ENCODE peak calls at places on chromosomes 4 and X, in seven cellular contexts. Z is esophagus muscularis mucosa, D is endodermal cell, T is brain microvascular endothelial cell, N is mammary epithelial cell, G is AG04450, B is GM23338. E is an unnamed sample. For H3K27me3, the result is how much of the 10 kb centered on the place peaks cover.

GRCh38 chr4:147518086-147518485 is 37.2 kb downstream of the EDNRA start:
- DNase-seq in Z (no peak), D (no peak), T (no peak), N (peak), B (no peak), G (no peak), E (no peak)

GRCh38 chr4:164731827-164732474 is 22.0 kb upstream of the SMIM31 start:
- DNase-seq in B (peak), G (no peak), Z (no peak), D (peak), N (peak), T (peak), E (peak)

GRCh38 chrX:120840826-120841225 is 34.8 kb downstream of the CT47B1 start:
- DNase-seq in B (no peak), G (no peak), D (no peak), Z (no peak), N (peak), T (peak), E (no peak)

GRCh38 chr4:30536231-30536630 is 183.9 kb upstream of the PCDH7 start:
- DNase-seq in Z (no peak), N (no peak), T (no peak), D (no peak), B (no peak), G (no peak), E (no peak)

GRCh38 chr4:78379991-78380739 is 171.4 kb upstream of the ANXA3 start:
- DNase-seq in Z (no peak), N (peak), G (no peak), B (no peak), D (no peak), T (no peak), E (no peak)

GRCh38 chrX:76538860-76539259 is 111.3 kb downstream of the MAGEE1 start:
- DNase-seq in G (no peak), T (no peak), B (peak), N (no peak), Z (no peak), D (peak), E (no peak)

GRCh38 chr4:41196633-41197332 is 17.6 kb downstream of the APBB2 start:
- DNase-seq in G (no peak), B (no peak), Z (no peak), N (no peak), D (no peak), T (no peak), E (no peak)

GRCh38 chr4:184471872-184472539 is 2.3 kb downstream of the IRF2 start:
- DNase-seq in D (peak), G (no peak), T (peak), N (no peak), B (no peak), Z (no peak), E (no peak)

GRCh38 chr4:93157984-93158383 is 670.6 kb upstream of the ATOH1 start:
- DNase-seq in B (peak), T (no peak), G (no peak), Z (no peak), N (no peak), D (no peak), E (no peak)

GRCh38 chrX:151754042-151754419 is 19.5 kb downstream of the CNGA2 start:
- DNase-seq in N (peak), G (peak), D (peak), T (peak), B (no peak), Z (no peak), E (peak)

GRCh38 chr4:177005801-177006230 is 213.1 kb upstream of the VEGFC start:
- DNase-seq in Z (no peak), D (no peak), B (no peak), G (peak), N (peak), T (peak), E (peak)

GRCh38 chr4:146340798-146341197 is 126.5 kb downstream of the REELD1 start:
- DNase-seq in Z (no peak), N (no peak), T (no peak), B (peak), G (no peak), D (no peak), E (no peak)

GRCh38 chrX:9285342-9285771 is 179.5 kb upstream of the TBL1X start:
- DNase-seq in Z (no peak), N (no peak), B (no peak), T (no peak), D (no peak), G (no peak), E (no peak)

GRCh38 chr4:2535386-2536192 is 858 bp upstream of the FAM193A start:
- DNase-seq in Z (no peak), B (peak), T (no peak), D (peak), G (no peak), N (no peak), E (peak)

GRCh38 chr4:110808371-110808878 is 185.5 kb upstream of the PITX2 start:
- DNase-seq in T (peak), N (peak), B (no peak), G (no peak), Z (no peak), D (no peak), E (no peak)

GRCh38 chr4:41747230-41748055 is 1.1 kb downstream of the PHOX2B start:
- DNase-seq in Z (peak), D (peak), G (no peak), T (no peak), N (no peak), B (peak), E (no peak)

GRCh38 chr4:149987777-149988410 is 90.4 kb upstream of the DCLK2 start:
- DNase-seq in D (no peak), Z (no peak), T (no peak), N (no peak), G (no peak), B (no peak), E (no peak)

GRCh38 chrX:102720237-102721168 is at the start of gene GPRASP3:
- DNase-seq in T (peak), B (peak), D (peak), Z (peak), G (peak), N (peak), E (peak)

GRCh38 chr4:163544407-163545038 is 50.0 kb downstream of the TMA16 start:
- DNase-seq in B (peak), Z (no peak), D (peak), T (peak), G (no peak), N (no peak), E (peak)

GRCh38 chr4:54840992-54841768 is 183.4 kb downstream of the KIT start:
- DNase-seq in N (no peak), G (no peak), D (no peak), B (no peak), Z (no peak), T (peak), E (no peak)

GRCh38 chr4:54843106-54843505 is 185.3 kb downstream of the KIT start:
- DNase-seq in N (no peak), B (no peak), T (no peak), Z (no peak), G (no peak), D (no peak), E (no peak)

GRCh38 chr4:54843946-54844345 is 186.2 kb downstream of the KIT start:
- DNase-seq in T (no peak), N (no peak), Z (no peak), D (no peak), B (no peak), G (no peak), E (no peak)

GRCh38 chr4:54840430-54840829 is 182.7 kb downstream of the KIT start:
- DNase-seq in D (no peak), T (no peak), N (no peak), B (no peak), Z (no peak), G (no peak), E (no peak)

DNA sequence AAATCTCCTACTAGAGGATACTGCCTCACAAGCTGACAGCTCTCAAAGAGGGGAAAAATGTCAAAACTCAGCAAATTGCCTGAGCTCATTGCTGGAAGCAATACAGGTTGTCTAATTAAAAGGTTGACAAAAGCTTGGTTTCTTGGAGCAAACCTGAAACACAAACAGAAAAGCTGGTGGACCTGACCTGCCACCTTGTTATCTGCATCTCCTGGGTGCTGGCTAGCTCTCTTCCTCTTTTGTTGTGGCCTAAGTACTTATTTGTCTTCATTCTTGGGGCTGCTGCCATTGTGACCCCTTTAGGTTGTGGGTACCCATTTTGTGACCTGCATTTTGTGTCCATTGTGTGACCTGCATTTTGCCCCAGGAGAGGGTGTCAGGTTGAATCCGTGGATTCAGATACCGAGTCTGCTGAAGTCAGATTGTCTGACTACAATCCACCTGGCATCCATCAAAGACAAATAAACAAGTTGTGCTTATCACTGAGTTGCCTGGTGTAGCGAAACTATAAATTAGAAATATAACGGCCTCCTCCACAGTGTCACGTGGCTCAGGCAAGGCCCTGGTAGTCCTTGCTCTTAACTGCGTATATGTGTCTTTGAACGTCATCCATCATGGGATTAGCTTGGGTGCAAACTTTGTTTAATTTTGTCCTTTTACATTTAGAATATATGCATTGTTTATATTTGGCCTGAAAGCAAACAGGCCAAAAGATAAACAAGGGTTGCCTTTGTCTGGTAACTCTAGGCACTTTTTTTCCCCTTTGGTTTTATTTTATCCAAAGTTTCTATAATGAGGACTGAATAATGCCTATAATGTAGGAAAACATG is 184.7 kb downstream of the KIT start:
- DNase-seq in D (no peak), G (no peak), Z (no peak), N (no peak), B (no peak), T (no peak), E (no peak)
- H3K4me3 ChIP-seq in D (no peak), G (no peak), Z (no peak), N (no peak), B (no peak), T (no peak), E (no peak)

GRCh38 chrX:32873786-32874185 is 337.6 kb downstream of the DMD start:
- DNase-seq in N (peak), D (no peak), Z (no peak), T (no peak), B (no peak), G (no peak), E (no peak)

GRCh38 chrX:32871636-32872035 is 339.7 kb downstream of the DMD start:
- DNase-seq in B (no peak), G (no peak), T (no peak), Z (no peak), N (peak), D (no peak), E (no peak)

GRCh38 chrX:32868524-32868895 is 342.8 kb downstream of the DMD start:
- DNase-seq in N (no peak), T (no peak), D (no peak), B (no peak), Z (no peak), G (no peak), E (no peak)

DNA sequence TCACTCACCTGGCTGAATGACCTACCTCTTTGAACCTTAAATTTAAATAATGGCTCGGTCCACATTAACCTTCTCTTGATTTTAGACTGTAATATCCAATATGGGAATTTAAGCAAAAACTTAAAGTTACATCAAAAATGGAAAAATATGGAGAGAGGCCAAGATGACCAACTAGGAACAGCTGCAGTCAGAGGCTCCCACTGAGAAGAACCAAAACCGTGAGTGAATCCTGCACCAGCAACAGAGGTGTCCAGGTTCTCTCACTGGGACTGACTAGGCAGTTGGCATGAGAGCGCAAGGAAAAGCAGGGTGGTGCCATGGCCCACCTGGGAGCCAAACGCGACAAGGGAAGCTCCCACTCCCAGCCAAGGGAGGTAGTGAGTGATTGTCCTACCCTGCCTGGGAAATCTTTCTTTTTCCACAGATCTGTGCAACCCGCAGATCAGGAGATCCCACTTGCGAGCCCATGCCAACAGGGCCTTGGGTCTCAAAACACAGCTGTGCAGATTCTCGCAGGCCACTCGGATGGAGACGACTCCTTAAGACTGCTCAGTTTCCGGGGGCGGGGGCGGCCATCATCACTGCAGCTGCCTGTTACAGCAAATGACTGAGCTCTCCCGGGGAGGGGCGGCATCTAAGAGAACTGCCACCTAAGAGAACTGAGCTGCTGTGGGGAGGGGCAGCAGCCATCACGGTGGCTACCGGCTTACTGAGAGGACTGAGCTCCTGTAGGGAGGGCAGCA is 343.4 kb downstream of the DMD start:
- DNase-seq in D (no peak), N (no peak), B (no peak), T (no peak), G (no peak), Z (no peak), E (no peak)
- H3K27me3 ChIP-seq in D (under half), N (under half), B (under half), T (under half), G (under half), Z (under half), E (under half)

DNA sequence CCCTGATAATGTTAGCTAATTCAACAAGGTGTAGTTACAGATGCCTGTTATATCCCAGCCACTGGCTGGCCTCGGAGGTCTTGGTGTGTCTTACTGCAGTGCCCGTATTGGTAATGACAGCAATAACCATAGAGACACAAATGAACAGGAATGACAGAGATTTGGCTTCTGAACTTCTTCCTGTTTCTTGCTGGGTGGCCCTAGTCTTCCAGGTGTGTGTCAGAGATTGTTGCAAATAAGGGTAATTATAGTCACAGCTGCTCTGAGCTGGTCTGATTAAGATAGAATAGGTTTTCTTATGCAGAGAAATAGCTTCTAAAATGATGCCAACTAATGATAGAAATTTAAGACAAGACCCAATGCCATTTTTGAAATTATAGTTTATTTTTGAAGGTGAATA is 64.1 kb upstream of the MAD2L1 start:
- DNase-seq in G (no peak), N (no peak), B (no peak), Z (no peak), T (no peak), D (no peak), E (no peak)
- H3K4me3 ChIP-seq in G (no peak), N (no peak), B (no peak), Z (no peak), T (no peak), D (no peak), E (no peak)

GRCh38 chrX:53116101-53116500 is 22.2 kb downstream of the KANTR start:
- DNase-seq in N (no peak), D (no peak), Z (no peak), T (peak), G (no peak), B (no peak), E (peak)

GRCh38 chrX:53126377-53126776 is 32.4 kb downstream of the KANTR start:
- DNase-seq in D (no peak), N (no peak), Z (no peak), B (no peak), T (no peak), G (no peak), E (no peak)

GRCh38 chrX:53125506-53125905 is 31.6 kb downstream of the KANTR start:
- DNase-seq in B (no peak), Z (no peak), G (no peak), N (no peak), D (no peak), T (no peak), E (no peak)

GRCh38 chrX:53122013-53122412 is 28.1 kb downstream of the KANTR start:
- DNase-seq in G (no peak), B (no peak), N (no peak), D (no peak), T (no peak), Z (no peak), E (peak)
- H3K27me3 ChIP-seq in G (under half), B (under half), N (under half), D (under half), T (under half), Z (under half), E (under half)

GRCh38 chrX:38225093-38225492 is 4.4 kb upstream of the SRPX start:
- DNase-seq in N (no peak), D (peak), G (no peak), Z (no peak), T (peak), B (peak), E (no peak)
- H3K4me3 ChIP-seq in N (no peak), D (no peak), G (no peak), Z (no peak), T (peak), B (no peak), E (no peak)

DNA sequence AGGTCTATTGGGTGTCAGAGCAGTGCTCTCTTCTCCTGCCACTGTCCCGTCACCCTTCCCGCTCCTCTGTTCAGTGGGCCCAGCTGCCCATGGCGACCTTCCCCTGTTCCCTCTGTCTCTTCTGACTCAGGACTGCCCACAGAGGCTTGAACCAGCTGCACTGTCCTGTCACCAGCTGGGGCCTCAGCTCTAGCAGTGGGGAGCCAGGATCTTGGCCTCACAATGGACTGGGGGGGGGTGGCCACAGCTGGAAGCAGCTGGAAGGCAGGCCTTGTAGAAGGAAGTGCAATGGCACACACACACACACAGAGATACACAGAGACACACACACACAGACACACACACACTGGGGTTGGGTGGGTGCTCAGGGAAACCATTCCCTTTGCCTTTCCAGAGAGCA is 114.0 kb upstream of the PJA1 start:
- DNase-seq in Z (no peak), D (no peak), N (no peak), G (no peak), B (no peak), T (no peak), E (no peak)
- H3K27me3 ChIP-seq in Z (under half), D (under half), N (under half), G (under half), B (under half), T (under half), E (under half)

DNA sequence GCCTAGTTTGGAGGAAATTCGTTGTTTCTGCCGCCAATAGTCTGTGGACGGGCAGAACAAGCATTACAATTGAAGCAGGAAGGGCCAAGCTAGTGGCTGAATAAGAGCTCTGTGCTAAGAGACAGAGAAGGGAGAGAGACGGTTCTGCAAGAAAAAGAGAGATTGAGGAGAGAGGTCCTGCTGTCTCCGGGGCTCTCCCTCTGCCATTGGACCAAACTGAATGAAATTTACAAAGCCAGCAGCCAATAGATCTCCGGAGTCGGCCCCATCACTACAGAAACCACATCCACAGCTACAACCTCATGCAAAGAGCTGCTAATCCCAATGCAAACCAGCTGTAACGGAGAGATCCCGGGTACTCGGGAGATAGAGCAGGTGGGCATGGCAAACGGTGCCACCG is at the start of gene NLGN4X:
- DNase-seq in D (peak), B (peak), G (no peak), N (no peak), Z (no peak), T (no peak), E (no peak)
- H3K4me3 ChIP-seq in D (peak), B (peak), G (no peak), N (no peak), Z (peak), T (no peak), E (no peak)